ENCODE peak calls at places on chromosomes 4 and X, in five cellular contexts. V is H9, B is neuronal stem cell, O is trophoblast cell, E is mesenchymal stem cell. X is an unnamed sample.

GRCh38 chr4:140083320-140083719 is 70.7 kb downstream of the MAML3 start:
- DNase-seq in V (no peak), B (no peak), O (peak), E (no peak), X (no peak)

GRCh38 chr4:76585270-76585669 is 150.2 kb downstream of the SHROOM3 start:
- DNase-seq in V (no peak), B (peak), O (no peak), E (peak), X (peak)

GRCh38 chr4:87697272-87697671 is 47.2 kb downstream of the DMP1 start:
- DNase-seq in V (no peak), B (no peak), O (no peak), E (no peak), X (no peak)

GRCh38 chr4:122099896-122100295 is 52.2 kb upstream of the BLTP1 start:
- DNase-seq in V (no peak), B (no peak), O (no peak), E (peak), X (peak)

GRCh38 chrX:2489446-2490445 is 11.0 kb downstream of the DHRSX start:
- DNase-seq in V (no peak), B (no peak), O (no peak), E (no peak), X (no peak)

GRCh38 chrX:1535241-1536041 is 1.5 kb downstream of the P2RY8 start:
- DNase-seq in V (no peak), B (no peak), O (no peak), E (no peak), X (no peak)

GRCh38 chrX:151239748-151240147 is 63.4 kb downstream of the GPR50 start:
- DNase-seq in V (peak), B (peak), O (no peak), E (no peak), X (no peak)

GRCh38 chrX:84219551-84219950 is 31.6 kb upstream of the RPS6KA6 start:
- DNase-seq in V (no peak), B (no peak), O (no peak), E (no peak), X (no peak)

GRCh38 chr4:165355900-165356300 is 22.9 kb upstream of the CPE start:
- DNase-seq in V (peak), B (peak), O (no peak), E (peak), X (peak)

GRCh38 chr4:32462944-32463343 is 1742.8 kb downstream of the PCDH7 start:
- DNase-seq in V (peak), B (no peak), O (no peak), E (no peak), X (peak)

GRCh38 chr4:8150152-8151090 is 8.2 kb downstream of the ABLIM2 start:
- DNase-seq in V (no peak), B (no peak), O (no peak), E (no peak), X (no peak)
- H4K91ac ChIP-seq in V (no peak), B (no peak), O (no peak), E (no peak), X (no peak)

DNA sequence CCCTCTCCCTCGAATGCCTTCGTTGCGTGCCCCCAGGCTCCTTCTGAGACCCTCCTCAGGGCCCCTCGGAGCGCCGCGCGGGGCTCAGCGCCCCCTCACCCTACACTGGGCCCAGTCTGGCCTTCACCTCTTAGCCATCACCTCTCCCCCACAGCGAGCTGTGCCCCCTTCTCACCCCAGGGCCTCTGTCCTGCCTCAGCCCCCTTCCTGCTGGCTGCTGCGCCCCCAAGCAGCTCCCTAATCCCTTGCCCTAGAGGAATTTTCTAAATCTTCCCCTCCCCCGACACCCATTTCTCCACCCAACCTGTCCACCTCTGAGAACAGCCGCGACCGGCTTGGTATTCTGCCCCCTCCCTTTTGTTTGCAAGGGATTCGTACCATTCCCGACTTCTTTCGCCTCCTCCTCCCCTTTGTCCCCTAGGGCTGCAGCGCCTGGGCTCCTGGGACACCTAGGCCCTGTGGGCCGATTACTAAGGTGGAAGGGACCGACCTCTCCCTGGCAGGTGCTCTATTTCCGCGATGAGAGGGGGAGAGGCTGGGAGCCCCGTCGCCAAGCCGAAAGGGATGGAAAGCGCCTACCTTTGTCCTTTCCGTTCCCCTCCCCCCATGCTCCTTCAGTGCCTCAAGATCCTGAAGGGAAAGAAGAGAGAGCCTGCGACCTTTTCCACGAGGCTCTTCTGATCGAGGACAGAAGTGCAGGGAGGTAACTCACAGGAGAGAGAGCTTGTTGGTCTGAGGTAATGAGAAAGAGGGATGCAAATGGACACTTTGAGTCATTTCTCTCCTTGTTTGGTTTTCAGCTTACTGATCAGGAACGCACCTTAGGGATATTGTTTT is 10.9 kb downstream of the DLG3 start:
- DNase-seq in V (no peak), B (no peak), O (no peak), E (peak), X (no peak)
- H4K91ac ChIP-seq in V (peak), B (peak), O (peak), E (peak), X (peak)

DNA sequence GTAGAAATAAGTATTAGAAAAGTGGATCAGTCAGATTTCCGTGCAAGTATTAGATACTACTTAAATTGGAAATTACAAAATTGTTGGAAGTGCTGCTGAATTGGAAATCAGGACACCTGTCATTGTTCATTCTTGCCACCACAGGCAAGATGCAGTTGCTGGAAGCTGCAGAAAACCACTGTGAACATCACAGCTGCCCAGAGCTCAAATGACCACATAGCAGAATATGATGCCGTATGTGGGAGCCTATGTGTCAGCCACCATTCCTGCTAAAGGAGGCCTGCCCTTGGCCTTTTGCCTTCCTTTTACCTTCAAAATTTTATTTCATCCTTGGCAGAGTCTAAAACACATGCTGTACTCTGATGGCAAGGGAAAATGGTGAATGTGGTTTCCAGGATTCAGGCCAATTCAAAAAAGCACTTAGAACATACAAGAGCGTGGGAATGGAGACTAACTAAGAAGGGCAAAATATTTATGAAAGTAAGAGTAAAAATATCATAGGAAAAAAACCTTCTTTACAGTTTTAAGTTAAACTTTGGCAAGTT is 1005.5 kb upstream of the GRID2 start:
- DNase-seq in V (no peak), B (no peak), O (no peak), E (no peak), X (no peak)
- H4K91ac ChIP-seq in V (no peak), B (no peak), O (no peak), E (no peak), X (no peak)

DNA sequence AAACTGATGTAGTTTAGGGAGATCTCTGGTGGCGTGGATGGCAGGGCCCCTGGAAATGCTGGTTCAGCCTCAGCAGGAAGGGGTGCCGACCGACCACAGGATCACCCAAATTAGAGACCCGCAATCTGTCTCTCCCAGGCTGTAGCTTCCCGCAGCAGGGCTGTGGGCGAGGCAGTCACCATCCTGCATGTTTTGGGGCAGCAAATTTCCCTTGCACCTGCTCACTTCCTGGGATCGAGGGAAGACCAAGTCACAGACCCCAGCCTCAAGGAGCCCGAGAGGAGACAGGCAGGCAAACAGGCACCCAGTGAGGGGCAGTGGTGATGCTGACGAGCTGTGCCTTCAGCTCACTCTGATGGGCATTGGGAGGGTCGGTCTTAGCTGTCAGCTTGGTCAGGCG is 21.2 kb upstream of the GPR78 start:
- DNase-seq in V (no peak), B (no peak), O (no peak), E (no peak), X (no peak)
- H4K91ac ChIP-seq in V (no peak), B (no peak), O (peak), E (no peak), X (no peak)

DNA sequence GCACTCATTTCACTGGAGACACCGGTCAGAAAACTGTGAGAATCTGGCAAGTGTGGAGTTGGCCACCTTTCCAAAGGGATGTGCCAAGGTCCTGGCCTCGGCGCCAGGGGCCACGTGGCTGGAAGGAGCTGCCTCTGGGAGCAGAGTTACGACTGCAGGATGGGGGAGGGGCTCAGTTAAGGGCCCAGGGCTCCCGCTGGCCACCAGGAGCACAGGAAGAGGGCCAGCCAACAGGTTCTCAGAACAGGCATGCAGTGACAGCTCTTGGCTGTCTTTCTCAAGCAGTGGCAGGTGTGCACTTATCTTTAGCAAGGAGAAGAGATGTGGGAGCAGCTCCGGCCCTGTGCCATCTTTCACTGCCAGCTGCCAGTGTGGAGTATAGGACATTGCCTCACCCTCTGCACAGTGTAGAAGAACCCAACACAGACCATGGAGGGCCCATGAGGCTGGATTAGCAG is 115.9 kb upstream of the RBPJ start:
- DNase-seq in V (no peak), B (no peak), O (no peak), E (no peak), X (no peak)
- H4K91ac ChIP-seq in V (no peak), B (no peak), O (no peak), E (no peak), X (no peak)

DNA sequence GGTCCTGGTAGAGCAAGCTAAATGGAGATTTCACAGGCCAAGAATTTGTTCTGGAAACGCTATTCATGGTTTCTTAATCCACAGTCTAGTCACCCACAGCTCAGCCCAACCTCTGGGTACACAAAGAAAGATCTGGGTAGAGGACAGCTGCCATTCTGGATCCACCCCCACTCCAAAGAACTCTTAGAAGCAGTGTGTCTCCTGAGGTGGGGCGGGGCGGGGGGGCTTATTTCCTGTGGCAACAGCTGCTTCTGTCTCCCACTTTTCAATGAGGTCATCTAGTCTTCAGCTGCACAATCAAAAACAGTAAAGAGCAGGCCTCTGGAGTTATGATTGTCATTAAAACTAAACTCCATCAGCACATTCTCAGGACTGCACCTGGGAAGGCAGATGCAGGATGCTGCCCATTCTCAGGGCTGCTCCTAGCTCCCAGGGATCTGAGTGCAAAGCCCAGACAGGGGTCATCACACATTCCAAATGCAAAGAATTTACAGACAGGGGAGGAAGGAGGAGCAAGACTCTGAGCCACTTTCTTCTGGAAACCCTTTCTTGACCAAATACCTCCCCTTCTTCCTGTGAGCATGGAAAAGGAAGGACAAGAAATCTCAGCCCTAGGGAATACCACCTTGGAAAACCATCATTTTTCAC is 207.3 kb downstream of the HS6ST2 start:
- DNase-seq in V (peak), B (no peak), O (no peak), E (no peak), X (no peak)
- H4K91ac ChIP-seq in V (no peak), B (no peak), O (no peak), E (no peak), X (no peak)

GRCh38 chr4:173091362-173091761 is 77.2 kb upstream of the GALNT7 start:
- DNase-seq in V (no peak), B (no peak), O (no peak), E (no peak), X (no peak)
- H4K91ac ChIP-seq in V (no peak), B (no peak), O (no peak), E (no peak), X (no peak)

DNA sequence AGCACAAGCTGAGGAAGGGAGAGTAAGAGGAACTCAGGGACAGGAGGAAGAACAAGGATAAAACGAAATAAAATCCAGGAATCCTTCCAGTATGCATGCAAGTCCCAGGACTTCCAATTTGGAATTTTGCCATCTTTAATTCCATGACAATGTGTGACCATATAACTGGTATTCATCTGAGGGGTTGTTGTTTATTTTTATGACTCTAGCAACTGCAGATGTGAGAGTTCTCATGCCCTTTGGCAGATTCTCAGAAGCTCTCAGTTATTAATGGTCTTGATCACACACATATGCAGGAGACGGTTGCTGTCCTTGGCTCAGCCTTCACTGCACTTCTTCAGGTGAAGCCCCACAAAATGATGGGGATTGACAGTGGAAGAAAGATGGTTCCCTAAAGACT is 148.2 kb downstream of the SMIM20 start:
- DNase-seq in V (no peak), B (no peak), O (no peak), E (no peak), X (peak)
- H4K91ac ChIP-seq in V (no peak), B (no peak), O (no peak), E (no peak), X (no peak)

GRCh38 chr4:61373901-61374611 is 173.9 kb downstream of the ADGRL3 start:
- DNase-seq in V (no peak), B (no peak), O (no peak), E (peak), X (peak)

GRCh38 chr4:61375316-61375715 is 175.2 kb downstream of the ADGRL3 start:
- DNase-seq in V (no peak), B (no peak), O (no peak), E (no peak), X (no peak)

GRCh38 chr4:61376301-61376700 is 176.2 kb downstream of the ADGRL3 start:
- DNase-seq in V (no peak), B (no peak), O (no peak), E (no peak), X (no peak)

GRCh38 chr4:61379406-61379805 is 179.3 kb downstream of the ADGRL3 start:
- DNase-seq in V (no peak), B (no peak), O (no peak), E (no peak), X (no peak)

DNA sequence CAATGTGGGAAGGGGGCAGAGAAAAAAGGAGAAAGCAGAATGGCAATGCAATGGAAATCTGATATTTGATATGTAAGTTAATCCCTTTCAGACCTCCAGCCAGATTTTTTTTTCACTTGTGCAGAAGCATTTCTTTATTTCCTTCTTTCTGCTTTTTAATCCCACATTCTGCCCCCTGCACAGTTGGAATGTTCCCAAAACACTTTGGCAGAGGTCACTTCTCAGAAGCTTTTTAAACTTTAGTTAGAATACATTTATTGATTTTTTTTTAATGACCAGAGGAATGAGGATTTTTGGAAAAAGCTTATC is 174.4 kb downstream of the ADGRL3 start:
- DNase-seq in V (no peak), B (no peak), O (no peak), E (no peak), X (peak)
- H4K91ac ChIP-seq in V (no peak), B (no peak), O (no peak), E (no peak), X (no peak)